ENCODE peak calls at places on chromosomes 6 and 20, in six cellular contexts. E, M, D, S, X and B are unnamed samples.

GRCh38 chr20:9147553-9148024 is 78.7 kb downstream of the PLCB4 start:
- DNase-seq in E (no peak), M (no peak), D (no peak), S (no peak), X (no peak), B (no peak)

GRCh38 chr20:44644384-44645131 is 6.9 kb downstream of the ADA start:
- DNase-seq in E (no peak), M (peak; percentile 70), D (no peak), S (no peak), X (no peak), B (no peak)

GRCh38 chr6:90691823-90692222 is 105.0 kb upstream of the MAP3K7 start:
- DNase-seq in E (no peak), M (no peak), D (no peak), S (no peak), X (no peak), B (no peak)

GRCh38 chr6:116145786-116146675 is 20.1 kb upstream of the COL10A1 start:
- DNase-seq in E (no peak), M (no peak), D (peak; percentile 81), S (no peak), X (no peak), B (no peak)

GRCh38 chr20:43545837-43546578 is 12.8 kb upstream of the SGK2 start:
- DNase-seq in E (no peak), M (no peak), D (no peak), S (no peak), X (no peak), B (no peak)

GRCh38 chr6:21915707-21916399 is 322.3 kb downstream of the SOX4 start:
- DNase-seq in E (no peak), M (no peak), D (no peak), S (no peak), X (no peak), B (no peak)

GRCh38 chr20:1466211-1467081 is at the start of gene NSFL1C:
- DNase-seq in E (peak; percentile 85), M (peak; percentile 59), D (peak; percentile 92), S (peak; percentile 99), X (peak; percentile 84), B (peak; percentile 94)

GRCh38 chr20:50913976-50914375 is 17.3 kb downstream of the ADNP start:
- DNase-seq in E (no peak), M (no peak), D (no peak), S (no peak), X (peak; percentile 28), B (no peak)

GRCh38 chr6:169167581-169168301 is 85.9 kb downstream of the THBS2 start:
- DNase-seq in E (peak; percentile 60), M (no peak), D (no peak), S (no peak), X (no peak), B (no peak)

GRCh38 chr6:107656883-107657282 is 167.0 kb downstream of the SOBP start:
- DNase-seq in E (no peak), M (no peak), D (no peak), S (no peak), X (no peak), B (no peak)
- TF ChIP-seq ZNF274 in E (no peak), M (no peak), D (no peak), S (no peak), X (no peak), B (no peak)

GRCh38 chr6:111788779-111789276 is 84.4 kb downstream of the FYN start:
- DNase-seq in E (no peak), M (no peak), D (peak; percentile 63), S (no peak), X (peak; percentile 66), B (no peak)
- H3K4me1 ChIP-seq in E (no peaks in the 10 kb centered on the region), M (peaks cover 14% of the 10 kb centered on the region), D (peaks cover 52% of the 10 kb centered on the region), S (no peaks in the 10 kb centered on the region), X (no peaks in the 10 kb centered on the region), B (no peaks in the 10 kb centered on the region)

DNA sequence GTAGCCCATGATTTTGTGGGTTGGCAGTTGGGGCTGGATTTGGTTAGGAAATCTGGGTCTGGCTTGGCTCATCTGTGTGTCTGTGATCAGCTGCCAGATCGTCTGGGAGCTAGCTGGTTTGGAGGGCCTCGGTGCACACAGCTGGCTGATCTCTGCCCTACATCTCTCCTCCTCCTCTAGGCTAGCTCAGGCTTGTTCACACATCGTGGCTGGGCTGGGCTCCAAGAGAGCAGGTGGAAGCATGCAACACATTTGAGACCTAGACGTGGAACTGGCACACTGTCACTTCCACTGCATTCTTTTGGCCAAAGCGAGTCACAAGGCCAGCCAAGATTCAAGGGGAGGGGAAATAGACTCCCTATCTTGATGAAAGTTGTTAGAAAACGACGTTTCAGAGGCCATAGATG is 15.9 kb downstream of the NDUFAF5 start:
- DNase-seq in E (no peak), M (no peak), D (peak; percentile 89), S (no peak), X (no peak), B (no peak)
- TF ChIP-seq ZNF274 in E (no peak), M (no peak), D (peak; percentile 64), S (no peak), X (no peak), B (no peak)

DNA sequence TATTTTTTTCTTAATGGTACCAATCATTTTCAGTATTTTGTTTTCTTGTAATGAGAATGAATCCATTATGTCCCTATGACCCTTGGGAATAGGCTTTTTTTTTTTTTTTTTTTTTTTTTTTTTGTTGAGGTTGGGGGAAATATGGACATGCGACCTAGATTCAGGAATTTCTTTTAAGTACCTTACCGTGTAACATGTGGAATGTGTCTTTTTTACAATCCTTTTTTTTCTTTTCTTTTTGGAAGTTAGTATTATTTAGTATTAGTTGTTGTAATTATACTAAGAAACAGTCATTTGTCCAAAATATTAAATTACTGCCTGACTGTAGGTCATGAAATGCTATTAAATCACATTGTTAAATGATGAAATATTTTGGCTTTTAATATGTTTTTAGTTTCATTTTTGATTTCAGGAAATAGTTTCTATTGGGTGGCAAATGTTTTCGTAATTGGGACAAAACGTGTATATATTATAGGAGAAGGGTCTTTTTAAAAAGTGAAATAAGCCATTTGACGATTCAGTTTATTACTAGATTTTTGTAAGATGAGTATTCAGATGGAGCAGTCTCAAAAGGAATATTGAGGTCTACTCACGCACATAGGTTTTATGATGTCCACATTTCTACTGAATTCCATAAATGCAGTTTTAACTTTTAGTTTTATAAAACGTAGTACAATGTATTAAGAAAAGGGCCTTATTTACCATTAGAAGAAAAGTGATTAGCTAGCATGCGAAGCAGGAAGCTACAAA is 4.9 kb downstream of the ARID1B start:
- DNase-seq in E (no peak), M (no peak), D (no peak), S (no peak), X (no peak), B (no peak)
- H3K4me1 ChIP-seq in E (peaks cover 16% of the 10 kb centered on the region), M (peaks cover 6% of the 10 kb centered on the region), D (peaks cover 46% of the 10 kb centered on the region), S (peaks cover 9% of the 10 kb centered on the region), X (peaks cover 12% of the 10 kb centered on the region), B (no peaks in the 10 kb centered on the region)

DNA sequence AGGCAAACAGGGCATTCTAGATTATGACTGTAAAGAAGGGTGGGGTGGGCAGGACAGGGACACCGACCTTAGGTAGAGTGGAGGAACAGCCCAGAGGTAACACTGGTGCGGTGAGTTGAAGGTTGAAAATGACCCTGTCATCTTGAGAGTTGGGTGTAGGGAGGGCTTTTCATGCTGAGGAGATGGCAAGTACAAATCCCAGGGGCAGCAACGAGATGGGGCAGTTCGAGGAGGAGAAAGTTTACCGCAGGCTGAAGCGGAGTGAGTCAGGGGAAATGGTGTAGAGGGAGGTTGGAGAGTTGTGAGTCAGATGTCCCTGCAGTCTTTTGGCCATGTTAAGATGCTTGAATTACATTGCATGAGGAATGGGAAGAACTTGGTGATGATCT is 101.1 kb downstream of the HIVEP1 start:
- DNase-seq in E (no peak), M (no peak), D (no peak), S (no peak), X (no peak), B (no peak)
- TF ChIP-seq ZNF274 in E (no peak), M (no peak), D (no peak), S (no peak), X (no peak), B (no peak)

GRCh38 chr6:156851447-156851846 is 74.3 kb downstream of the ARID1B start:
- DNase-seq in E (no peak), M (no peak), D (no peak), S (no peak), X (no peak), B (no peak)
- H3K4me1 ChIP-seq in E (peaks cover 6% of the 10 kb centered on the region), M (peaks cover 57% of the 10 kb centered on the region), D (peaks cover 4% of the 10 kb centered on the region), S (peaks cover 35% of the 10 kb centered on the region), X (peaks cover 15% of the 10 kb centered on the region), B (peaks cover 4% of the 10 kb centered on the region)

DNA sequence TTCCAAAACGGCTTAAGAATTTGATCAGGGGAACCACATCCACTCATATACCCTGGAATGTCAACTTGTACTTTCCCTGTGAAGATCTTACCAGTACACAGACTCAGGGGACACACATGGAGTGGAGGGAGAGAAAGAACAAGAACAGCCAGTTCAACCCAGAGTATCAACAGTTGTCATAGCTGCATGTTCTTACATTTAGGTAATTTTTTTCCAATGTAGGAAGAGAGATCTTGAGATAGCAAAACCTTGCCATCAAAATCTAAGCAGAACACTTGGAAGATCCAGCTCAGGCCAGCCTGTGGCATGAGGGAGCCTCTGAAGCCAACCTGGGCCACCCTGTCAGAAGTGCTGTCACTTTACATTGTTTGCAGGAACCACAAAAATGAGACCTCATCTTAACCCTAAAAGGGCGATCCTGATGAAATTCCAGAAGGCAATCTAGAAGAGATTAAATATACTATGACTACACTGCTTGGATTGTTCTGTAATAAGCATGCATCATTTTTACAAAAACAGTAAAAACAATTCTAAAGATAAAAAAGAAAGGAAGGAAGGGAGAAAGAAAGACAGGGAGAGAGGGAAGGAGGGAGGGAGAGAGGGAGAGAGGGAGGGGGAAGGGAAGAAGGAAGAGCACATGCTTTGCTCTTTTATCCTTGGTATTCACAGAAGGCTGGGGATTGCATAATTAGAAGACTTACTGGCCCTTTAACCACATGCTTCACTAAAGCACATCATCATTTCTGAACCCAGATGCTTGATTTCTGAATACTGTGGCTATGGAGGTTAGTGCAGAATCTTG is 124.7 kb upstream of the TCF21 start:
- DNase-seq in E (no peak), M (no peak), D (no peak), S (no peak), X (no peak), B (no peak)
- TF ChIP-seq ZNF274 in E (no peak), M (no peak), D (no peak), S (no peak), X (no peak), B (no peak)

DNA sequence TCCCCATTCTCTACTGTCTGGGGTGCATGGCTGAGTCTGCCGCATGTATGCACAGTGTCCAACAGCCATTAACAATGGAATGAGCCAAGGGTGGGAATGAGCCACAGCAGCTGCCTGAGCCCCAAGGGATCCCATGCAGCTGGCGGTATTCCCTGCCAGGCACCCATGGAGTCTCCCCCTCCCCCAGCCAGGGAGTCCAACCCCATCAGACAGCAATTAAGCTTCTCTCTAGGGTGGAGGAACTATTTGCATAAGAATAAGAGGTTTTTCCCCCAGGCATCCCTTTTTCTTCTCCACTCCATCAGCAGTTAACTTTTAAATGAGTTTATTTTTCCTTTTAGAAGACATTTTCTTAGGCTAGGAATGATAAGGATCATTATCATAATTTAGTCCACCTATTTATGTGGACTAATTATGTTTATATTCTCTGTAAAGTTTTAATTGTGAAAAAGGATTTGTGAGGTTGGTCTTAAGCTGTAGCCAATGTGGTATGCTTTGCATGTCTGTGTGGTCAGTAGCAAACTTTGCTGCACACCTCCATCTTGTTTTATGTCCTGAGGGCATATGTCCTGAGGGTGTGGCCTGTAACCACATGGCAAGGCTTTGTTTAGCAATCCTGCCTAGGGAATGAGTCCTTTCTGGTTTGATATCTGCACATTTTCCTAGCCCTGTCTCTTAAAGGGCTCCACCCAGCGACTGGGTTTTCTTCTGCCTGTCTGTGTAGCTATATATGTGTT is 158.9 kb upstream of the OLIG3 start:
- DNase-seq in E (no peak), M (no peak), D (no peak), S (no peak), X (no peak), B (no peak)
- H3K4me1 ChIP-seq in E (no peaks in the 10 kb centered on the region), M (peaks cover 1% of the 10 kb centered on the region), D (peaks cover 56% of the 10 kb centered on the region), S (no peaks in the 10 kb centered on the region), X (no peaks in the 10 kb centered on the region), B (no peaks in the 10 kb centered on the region)